ENCODE peak calls at places on chromosomes 1 and 21, in seven cellular contexts. Y is CD8-positive, alpha-beta memory T cell; N is right atrium auricular region; X is aorta; O is suprapubic skin; J is endothelial cell of umbilical vein; P is CD4-positive, alpha-beta T cell. U is an unnamed sample.

GRCh38 chr1:180154325-180155201 is at the start of gene QSOX1:
- DNase-seq in Y (peak; percentile 94), O (peak; percentile 91), N (peak; percentile 91), P (peak; percentile 80), X (peak; percentile 96), J (peak; percentile 82), U (peak; percentile 93)

GRCh38 chr1:18890704-18891103 is 11.7 kb downstream of the ALDH4A1 start:
- DNase-seq in P (no peak), X (no peak), O (no peak), Y (no peak), N (no peak), J (no peak), U (no peak)

GRCh38 chr1:236284291-236284711 is 2.5 kb upstream of the ERO1B start:
- DNase-seq in P (no peak), X (no peak), N (no peak), J (no peak), Y (no peak), O (no peak), U (no peak)

GRCh38 chr1:15455522-15455921 is 1.0 kb upstream of the CELA2A start:
- DNase-seq in X (no peak), N (no peak), P (no peak), O (no peak), J (no peak), Y (no peak), U (no peak)

GRCh38 chr1:185969028-185969427 is 234.8 kb downstream of the HMCN1 start:
- DNase-seq in N (no peak), Y (no peak), P (no peak), O (no peak), X (no peak), J (no peak), U (no peak)

GRCh38 chr1:12196641-12197482 is 30.1 kb downstream of the TNFRSF1B start:
- DNase-seq in P (no peak), X (no peak), J (no peak), O (no peak), Y (no peak), N (no peak), U (no peak)

GRCh38 chr1:17276568-17276967 is 27.7 kb downstream of the PADI3 start:
- DNase-seq in N (no peak), J (no peak), P (no peak), O (no peak), X (no peak), Y (no peak), U (no peak)

GRCh38 chr1:31413405-31414005 is 492 bp downstream of the SERINC2 start:
- DNase-seq in Y (no peak), N (peak; percentile 69), O (peak; percentile 92), X (peak; percentile 91), P (no peak), J (peak; percentile 44), U (no peak)

GRCh38 chr1:59543211-59543668 is 246.3 kb downstream of the FGGY start:
- DNase-seq in N (no peak), J (no peak), O (no peak), P (no peak), X (no peak), Y (no peak), U (no peak)

GRCh38 chr1:24727490-24728214 is 17.6 kb upstream of the CLIC4 start:
- DNase-seq in J (no peak), N (peak; percentile 83), P (no peak), O (no peak), X (peak; percentile 82), Y (no peak), U (no peak)

GRCh38 chr1:11680270-11681070 is 478 bp downstream of the MAD2L2 start:
- DNase-seq in N (no peak), X (peak; percentile 85), O (no peak), Y (no peak), P (no peak), J (peak; percentile 72), U (no peak)

GRCh38 chr1:151259351-151259750 is 4.8 kb downstream of the PSMD4 start:
- DNase-seq in N (no peak), X (no peak), Y (no peak), J (no peak), P (no peak), O (no peak), U (no peak)

GRCh38 chr1:211267204-211267857 is 8.2 kb downstream of the RCOR3 start:
- DNase-seq in N (no peak), P (no peak), O (no peak), X (no peak), J (no peak), Y (no peak), U (no peak)

GRCh38 chr1:147808025-147808424 is 47.6 kb upstream of the GJA5 start:
- DNase-seq in O (no peak), Y (no peak), X (no peak), N (no peak), J (peak; percentile 59), P (no peak), U (no peak)

GRCh38 chr1:3543076-3544049 is 67.9 kb downstream of the MEGF6 start:
- DNase-seq in Y (no peak), O (no peak), N (peak; percentile 81), J (peak; percentile 29), X (peak; percentile 97), P (no peak), U (peak; percentile 97)

GRCh38 chr1:200908158-200908868 is 13.6 kb downstream of the INAVA start:
- DNase-seq in Y (no peak), O (no peak), X (no peak), P (no peak), N (no peak), J (no peak), U (no peak)

GRCh38 chr1:22971161-22972062 is 1.3 kb downstream of the LACTBL1 start:
- DNase-seq in O (peak; percentile 41), J (no peak), P (no peak), X (peak; percentile 20), Y (no peak), N (no peak), U (no peak)

GRCh38 chr1:166089804-166090203 is 77.0 kb downstream of the FAM78B start:
- DNase-seq in P (no peak), O (no peak), X (no peak), J (no peak), Y (no peak), N (no peak), U (no peak)

GRCh38 chr1:31811605-31812004 is 4.2 kb downstream of the SPOCD1 start:
- DNase-seq in O (peak; percentile 65), N (no peak), P (no peak), X (no peak), J (no peak), Y (no peak), U (no peak)

GRCh38 chr1:1599919-1600860 is at the start of gene FNDC10:
- DNase-seq in Y (no peak), N (no peak), O (no peak), P (no peak), X (no peak), J (no peak), U (no peak)

GRCh38 chr1:44543064-44543815 is 131.0 kb downstream of the TMEM53 start:
- DNase-seq in N (no peak), X (peak; percentile 51), P (no peak), Y (no peak), O (no peak), J (no peak), U (no peak)

GRCh38 chr21:31501921-31502320 is 157.6 kb upstream of the SOD1 start:
- DNase-seq in O (no peak), J (no peak), Y (no peak), X (no peak), N (no peak), P (no peak), U (no peak)

GRCh38 chr1:158087320-158087927 is 93.3 kb upstream of the CD1D start:
- DNase-seq in X (no peak), Y (no peak), P (no peak), O (no peak), J (peak; percentile 83), N (peak; percentile 62), U (no peak)

GRCh38 chr1:113615425-113615824 is 143.9 kb downstream of the PHTF1 start:
- DNase-seq in Y (no peak), O (no peak), J (no peak), X (no peak), P (no peak), N (no peak), U (no peak)

GRCh38 chr1:113610372-113610771 is 148.9 kb downstream of the PHTF1 start:
- DNase-seq in J (no peak), O (no peak), N (no peak), P (no peak), X (no peak), Y (no peak), U (no peak)

GRCh38 chr1:113617438-113618141 is 141.7 kb downstream of the PHTF1 start:
- DNase-seq in O (no peak), N (no peak), J (no peak), X (no peak), P (no peak), Y (no peak), U (no peak)

GRCh38 chr1:113616201-113616600 is 143.1 kb downstream of the PHTF1 start:
- DNase-seq in P (no peak), Y (no peak), O (no peak), N (no peak), J (no peak), X (no peak), U (no peak)
- H3K27ac ChIP-seq in P (no peak overlapping the region), Y (no peak overlapping the region), O (no peak overlapping the region), N (no peak overlapping the region), J (no peak overlapping the region), X (no peak overlapping the region), U (no peak overlapping the region)

GRCh38 chr1:202809597-202810159 is 1.1 kb upstream of the PCAT6 start:
- DNase-seq in Y (no peak), O (no peak), N (no peak), J (no peak), X (no peak), P (no peak), U (no peak)
- H3K27ac ChIP-seq in Y (peak overlapping the region; percentile 47), O (no peak overlapping the region), N (peak overlapping the region; percentile 82), J (no peak overlapping the region), X (no peak overlapping the region), P (no peak overlapping the region), U (no peak overlapping the region)

GRCh38 chr21:34936874-34937563 is 112.1 kb downstream of the RUNX1 start:
- DNase-seq in Y (no peak), J (peak; percentile 44), X (no peak), O (no peak), N (no peak), P (no peak), U (no peak)
- H3K27ac ChIP-seq in Y (no peak overlapping the region), J (no peak overlapping the region), X (no peak overlapping the region), O (no peak overlapping the region), N (no peak overlapping the region), P (peak overlapping the region; percentile 55), U (no peak overlapping the region)

DNA sequence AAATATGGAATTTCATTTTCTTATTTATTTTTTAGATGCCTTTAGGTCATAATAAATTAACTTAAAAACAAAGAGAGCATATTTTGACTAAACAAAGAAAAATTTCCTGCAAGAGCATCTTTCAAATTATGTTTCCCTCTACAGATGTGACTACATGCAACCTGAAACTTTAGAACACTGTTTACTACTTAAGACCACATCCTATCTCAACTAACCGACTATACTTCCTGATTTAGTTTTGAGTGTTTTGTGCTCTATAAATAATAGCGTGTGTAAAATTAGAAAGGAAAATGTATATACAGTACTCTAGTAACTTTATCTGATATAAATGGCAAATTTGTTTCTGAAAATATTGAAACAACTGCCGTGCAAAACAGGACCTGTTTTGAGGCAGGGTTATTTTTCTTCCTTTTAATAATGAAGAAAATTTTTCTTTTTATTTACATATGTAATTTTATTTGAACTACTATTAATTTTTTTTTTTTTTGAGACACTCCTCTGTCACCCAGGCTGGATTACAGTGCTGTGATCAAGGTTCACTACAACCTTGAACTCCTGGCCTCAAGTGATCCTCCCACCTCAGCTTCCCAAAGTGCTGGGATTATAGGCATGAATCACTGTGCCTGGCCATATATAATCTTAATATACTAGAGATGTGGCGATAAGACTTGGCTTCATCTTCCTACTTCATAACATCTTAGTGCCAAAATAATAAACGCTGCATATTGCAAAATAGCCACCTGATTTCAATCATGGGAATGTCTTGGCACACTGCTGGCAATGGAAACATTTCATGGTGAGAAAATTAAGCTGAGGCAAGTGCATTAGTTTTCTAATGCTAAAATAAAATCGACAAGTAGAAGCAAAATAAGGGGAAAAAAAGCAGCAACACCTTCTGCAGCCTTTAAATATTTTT is 12.3 kb downstream of the ZRANB2 start:
- DNase-seq in N (no peak), P (no peak), O (no peak), Y (no peak), X (no peak), J (no peak), U (no peak)
- H3K27ac ChIP-seq in N (no peak overlapping the region), P (no peak overlapping the region), O (no peak overlapping the region), Y (no peak overlapping the region), X (no peak overlapping the region), J (no peak overlapping the region), U (no peak overlapping the region)

U was measured in coronary artery.